ENCODE peak calls at places on chromosomes 5 and 9, in four cellular contexts. One of them, this sample, is unnamed.

GRCh38 chr5:161889971-161890370 is 42.1 kb downstream of the GABRA1 start:
- DNase-seq in HTR-8/SVneo: no peak
- DNase-seq in amygdala: no peak
- DNase-seq in NCI-H69: no peak
- DNase-seq in this sample: no peak

GRCh38 chr5:159907689-159908088 is 8.6 kb upstream of the ADRA1B start:
- DNase-seq in amygdala: no peak
- DNase-seq in NCI-H69: no peak
- DNase-seq in HTR-8/SVneo: no peak
- DNase-seq in this sample: no peak

GRCh38 chr5:66551338-66551737 is 44.9 kb upstream of the MAST4 start:
- DNase-seq in HTR-8/SVneo: no peak
- DNase-seq in amygdala: no peak
- DNase-seq in NCI-H69: no peak
- DNase-seq in this sample: no peak

GRCh38 chr9:108851138-108851537 is 4.6 kb downstream of the ACTL7B start:
- DNase-seq in HTR-8/SVneo: no peak
- DNase-seq in amygdala: no peak
- DNase-seq in NCI-H69: no peak
- DNase-seq in this sample: no peak

GRCh38 chr9:95920024-95920423 is 44.5 kb downstream of the ERCC6L2 start:
- DNase-seq in HTR-8/SVneo: no peak
- DNase-seq in amygdala: no peak
- DNase-seq in NCI-H69: no peak
- DNase-seq in this sample: no peak

GRCh38 chr9:35814106-35814840 is 569 bp downstream of the HINT2 start:
- DNase-seq in NCI-H69: peak
- DNase-seq in HTR-8/SVneo: no peak
- DNase-seq in amygdala: no peak
- DNase-seq in this sample: peak

GRCh38 chr5:175814676-175815075 is 56.7 kb upstream of the CPLX2 start:
- DNase-seq in HTR-8/SVneo: peak
- DNase-seq in NCI-H69: no peak
- DNase-seq in amygdala: no peak
- DNase-seq in this sample: peak

GRCh38 chr5:5270958-5271605 is 131.0 kb downstream of the ADAMTS16 start:
- DNase-seq in amygdala: peak
- DNase-seq in HTR-8/SVneo: peak
- DNase-seq in NCI-H69: peak
- DNase-seq in this sample: peak

GRCh38 chr9:132125944-132126720 is 35.7 kb upstream of the NTNG2 start:
- DNase-seq in amygdala: no peak
- DNase-seq in NCI-H69: no peak
- DNase-seq in HTR-8/SVneo: no peak
- DNase-seq in this sample: no peak

GRCh38 chr5:134975078-134975715 is 7.5 kb downstream of the CATSPER3 start:
- DNase-seq in NCI-H69: no peak
- DNase-seq in amygdala: no peak
- DNase-seq in HTR-8/SVneo: no peak
- DNase-seq in this sample: no peak

GRCh38 chr9:122810306-122810946 is 10.5 kb downstream of the OR1K1 start:
- DNase-seq in amygdala: peak
- DNase-seq in NCI-H69: peak
- DNase-seq in HTR-8/SVneo: peak
- DNase-seq in this sample: peak

GRCh38 chr5:173941758-173942401 is 47.1 kb upstream of the C5orf47 start:
- DNase-seq in amygdala: no peak
- DNase-seq in NCI-H69: peak
- DNase-seq in HTR-8/SVneo: no peak
- DNase-seq in this sample: no peak

GRCh38 chr9:133436706-133437105 is 14.5 kb downstream of the ADAMTS13 start:
- DNase-seq in HTR-8/SVneo: no peak
- DNase-seq in amygdala: no peak
- DNase-seq in NCI-H69: no peak
- DNase-seq in this sample: no peak

GRCh38 chr9:134065720-134066419 is 2.0 kb downstream of the BRD3 start:
- DNase-seq in amygdala: no peak
- DNase-seq in HTR-8/SVneo: peak
- DNase-seq in NCI-H69: no peak
- DNase-seq in this sample: no peak

GRCh38 chr5:155651-156410 is 35.5 kb upstream of the LRRC14B start:
- DNase-seq in NCI-H69: no peak
- DNase-seq in HTR-8/SVneo: no peak
- DNase-seq in amygdala: no peak
- DNase-seq in this sample: no peak

GRCh38 chr5:144598451-144599068 is 427.9 kb downstream of the KCTD16 start:
- DNase-seq in NCI-H69: peak
- DNase-seq in HTR-8/SVneo: no peak
- DNase-seq in amygdala: no peak
- DNase-seq in this sample: no peak

GRCh38 chr9:70120834-70121510 is 77.3 kb downstream of the MAMDC2 start:
- DNase-seq in NCI-H69: peak
- DNase-seq in HTR-8/SVneo: peak
- DNase-seq in amygdala: no peak
- DNase-seq in this sample: no peak

GRCh38 chr5:175517824-175518450 is 39.6 kb downstream of the SFXN1 start:
- DNase-seq in amygdala: no peak
- DNase-seq in HTR-8/SVneo: peak
- DNase-seq in NCI-H69: no peak
- DNase-seq in this sample: no peak

GRCh38 chr5:10505517-10506095 is 58.3 kb upstream of the ANKRD33B start:
- DNase-seq in HTR-8/SVneo: no peak
- DNase-seq in NCI-H69: peak
- DNase-seq in amygdala: no peak
- DNase-seq in this sample: no peak

GRCh38 chr9:28365020-28365640 is 791.8 kb upstream of the C9orf72 start:
- DNase-seq in HTR-8/SVneo: no peak
- DNase-seq in NCI-H69: peak
- DNase-seq in amygdala: no peak
- DNase-seq in this sample: no peak

GRCh38 chr5:126624534-126624933 is 23.8 kb downstream of the PHAX start:
- DNase-seq in HTR-8/SVneo: peak
- DNase-seq in amygdala: no peak
- DNase-seq in NCI-H69: no peak
- DNase-seq in this sample: peak

GRCh38 chr5:115453391-115454095 is 91.0 kb downstream of the FEM1C start:
- DNase-seq in amygdala: no peak
- DNase-seq in NCI-H69: no peak
- DNase-seq in HTR-8/SVneo: no peak
- DNase-seq in this sample: no peak

GRCh38 chr5:69046375-69046957 is 47.3 kb upstream of the SLC30A5 start:
- DNase-seq in NCI-H69: peak
- DNase-seq in amygdala: no peak
- DNase-seq in HTR-8/SVneo: no peak
- DNase-seq in this sample: peak

GRCh38 chr5:176373100-176373818 is 8.0 kb downstream of the ARL10 start:
- DNase-seq in HTR-8/SVneo: no peak
- DNase-seq in NCI-H69: no peak
- DNase-seq in amygdala: no peak
- DNase-seq in this sample: no peak

GRCh38 chr9:94915476-94916450 is 189.3 kb downstream of the AOPEP start:
- DNase-seq in NCI-H69: no peak
- DNase-seq in amygdala: no peak
- DNase-seq in HTR-8/SVneo: no peak
- DNase-seq in this sample: no peak

GRCh38 chr5:92674322-92674721 is 906.7 kb downstream of the NR2F1-AS1 start:
- DNase-seq in HTR-8/SVneo: no peak
- DNase-seq in amygdala: no peak
- DNase-seq in NCI-H69: peak
- DNase-seq in this sample: no peak

GRCh38 chr5:88776692-88777091 is 106.3 kb downstream of the MEF2C start:
- DNase-seq in amygdala: no peak
- DNase-seq in HTR-8/SVneo: no peak
- DNase-seq in NCI-H69: peak
- DNase-seq in this sample: no peak

GRCh38 chr5:164204338-164204946 is 699.0 kb downstream of the MAT2B start:
- DNase-seq in amygdala: no peak
- DNase-seq in HTR-8/SVneo: no peak
- DNase-seq in NCI-H69: no peak
- DNase-seq in this sample: peak

GRCh38 chr9:129595903-129596540 is 24.9 kb downstream of the C9orf50 start:
- DNase-seq in HTR-8/SVneo: no peak
- DNase-seq in NCI-H69: no peak
- DNase-seq in amygdala: no peak
- DNase-seq in this sample: no peak

GRCh38 chr5:63794296-63794695 is 167.9 kb downstream of the HTR1A start:
- DNase-seq in NCI-H69: no peak
- DNase-seq in amygdala: no peak
- DNase-seq in HTR-8/SVneo: no peak
- DNase-seq in this sample: no peak

GRCh38 chr5:136132087-136132486 is 558 bp upstream of the SMAD5 start:
- DNase-seq in amygdala: no peak
- DNase-seq in NCI-H69: peak
- DNase-seq in HTR-8/SVneo: peak
- DNase-seq in this sample: no peak

GRCh38 chr9:114315723-114316363 is 7.1 kb upstream of the ORM1 start:
- DNase-seq in NCI-H69: no peak
- DNase-seq in amygdala: no peak
- DNase-seq in HTR-8/SVneo: no peak
- DNase-seq in this sample: no peak

GRCh38 chr5:33650911-33651310 is 210.1 kb downstream of the TARS1 start:
- DNase-seq in NCI-H69: no peak
- DNase-seq in HTR-8/SVneo: no peak
- DNase-seq in amygdala: no peak
- DNase-seq in this sample: no peak

GRCh38 chr5:37871023-37871815 is 31.4 kb upstream of the GDNF start:
- DNase-seq in HTR-8/SVneo: no peak
- DNase-seq in amygdala: no peak
- DNase-seq in NCI-H69: no peak
- DNase-seq in this sample: no peak

GRCh38 chr5:1004598-1005361 is 3.8 kb upstream of the NKD2 start:
- DNase-seq in NCI-H69: peak
- DNase-seq in amygdala: no peak
- DNase-seq in HTR-8/SVneo: no peak
- DNase-seq in this sample: peak

GRCh38 chr5:42837601-42838000 is 25.9 kb upstream of the SELENOP start:
- DNase-seq in amygdala: no peak
- DNase-seq in NCI-H69: no peak
- DNase-seq in HTR-8/SVneo: no peak
- DNase-seq in this sample: no peak

GRCh38 chr5:68154119-68154857 is 61.3 kb upstream of the PIK3R1 start:
- DNase-seq in amygdala: no peak
- DNase-seq in NCI-H69: no peak
- DNase-seq in HTR-8/SVneo: no peak
- DNase-seq in this sample: no peak

GRCh38 chr9:83707518-83707767 is 315 bp downstream of the UBQLN1 start:
- DNase-seq in amygdala: no peak
- DNase-seq in NCI-H69: no peak
- DNase-seq in HTR-8/SVneo: peak
- DNase-seq in this sample: peak

This sample was measured in NCI-H460.